ENCODE peak calls at places on chromosomes 4 and X, in ten cellular contexts. P, E, C, F, Y, X, H, Q, Z and V are unnamed samples.

GRCh38 chrX:106726485-106727437 is at the start of gene RNF128:
- DNase-seq in H (peak), P (peak), E (no peak), X (no peak), C (no peak), Q (no peak), Y (peak), Z (no peak), F (no peak), V (peak)

GRCh38 chr4:164892018-164892417 is 15.0 kb downstream of the APELA start:
- DNase-seq in E (no peak), Y (no peak), Z (no peak), X (no peak), P (no peak), F (no peak), H (no peak), Q (no peak), C (no peak), V (no peak)

GRCh38 chrX:106039920-106040319 is 1.4 kb upstream of the SERPINA7 start:
- DNase-seq in P (peak), E (no peak), H (no peak), X (no peak), Y (no peak), F (no peak), C (no peak), Q (peak), Z (peak), V (no peak)

GRCh38 chr4:149161247-149161646 is 654.4 kb downstream of the IQCM start:
- DNase-seq in E (no peak), Z (no peak), H (no peak), F (no peak), Y (no peak), C (no peak), X (no peak), P (no peak), Q (no peak), V (no peak)

GRCh38 chrX:129653985-129654651 is 638 bp downstream of the APLN start:
- DNase-seq in H (peak), X (no peak), C (no peak), F (no peak), Z (no peak), P (peak), Q (no peak), E (no peak), Y (peak), V (no peak)

GRCh38 chr4:168540086-168540864 is 43.4 kb downstream of the PALLD start:
- DNase-seq in F (no peak), Q (peak), H (peak), E (no peak), Y (no peak), X (peak), P (no peak), C (no peak), Z (peak), V (no peak)

GRCh38 chr4:37934096-37934495 is 26.1 kb upstream of the PTTG2 start:
- DNase-seq in X (no peak), Q (no peak), C (no peak), E (no peak), H (no peak), F (no peak), P (no peak), Y (no peak), Z (no peak), V (no peak)

GRCh38 chrX:104641176-104641575 is 75.2 kb downstream of the IL1RAPL2 start:
- DNase-seq in F (no peak), Q (no peak), P (peak), C (no peak), Y (no peak), Z (no peak), H (no peak), E (no peak), X (no peak), V (no peak)

GRCh38 chrX:3811331-3812311 is 98.2 kb upstream of the PRKX start:
- DNase-seq in X (no peak), Y (peak), P (no peak), Z (peak), E (peak), Q (peak), F (peak), H (peak), C (no peak), V (peak)

GRCh38 chr4:54945838-54946237 is 179.6 kb downstream of the KDR start:
- DNase-seq in C (no peak), X (no peak), F (no peak), Y (no peak), Q (no peak), P (no peak), Z (no peak), H (peak), E (no peak), V (no peak)

GRCh38 chr4:66629927-66630326 is 915.4 kb downstream of the CENPC start:
- DNase-seq in F (no peak), C (no peak), Z (no peak), Y (no peak), Q (no peak), X (no peak), P (no peak), H (no peak), E (no peak), V (no peak)

GRCh38 chr4:85870298-85871083 is 395.5 kb downstream of the ARHGAP24 start:
- DNase-seq in Y (no peak), X (no peak), P (no peak), Q (no peak), F (no peak), Z (no peak), H (no peak), E (no peak), C (no peak), V (no peak)

GRCh38 chr4:18051281-18051680 is 29.7 kb upstream of the LCORL start:
- DNase-seq in C (no peak), P (no peak), H (no peak), E (no peak), X (no peak), Q (no peak), Y (no peak), F (no peak), Z (no peak), V (no peak)

GRCh38 chr4:174753031-174753430 is 76.0 kb downstream of the GLRA3 start:
- DNase-seq in F (no peak), Z (no peak), Y (no peak), C (no peak), H (no peak), X (no peak), E (no peak), Q (no peak), P (no peak), V (no peak)

GRCh38 chr4:20416800-20417199 is 165.1 kb downstream of the SLIT2 start:
- DNase-seq in P (no peak), Z (no peak), H (no peak), Y (no peak), E (no peak), X (no peak), F (no peak), Q (no peak), C (no peak), V (no peak)

GRCh38 chr4:188714907-188715306 is 575.7 kb downstream of the TRIML1 start:
- DNase-seq in P (no peak), F (no peak), Y (no peak), H (peak), E (no peak), Q (peak), Z (peak), C (no peak), X (peak), V (no peak)

GRCh38 chrX:17814557-17814956 is 46.5 kb downstream of the RAI2 start:
- DNase-seq in X (peak), F (no peak), P (no peak), Z (no peak), C (no peak), Q (no peak), Y (no peak), H (no peak), E (no peak), V (no peak)